ENCODE peak calls at places on chromosomes 6 and 20, in five cellular contexts. A, J, Z, G and K are unnamed samples.

GRCh38 chr6:34982424-34982852 is 93.4 kb downstream of the ANKS1A start:
- DNase-seq in A (no peak), G (no peak), J (no peak), Z (peak; percentile 21), K (no peak)

GRCh38 chr6:71038966-71039365 is 82.1 kb upstream of the B3GAT2 start:
- DNase-seq in G (no peak), J (no peak), Z (no peak), A (no peak), K (no peak)

GRCh38 chr6:2971420-2972218 is at the start of gene SERPINB6:
- DNase-seq in A (peak; percentile 73), G (peak; percentile 31), Z (peak; percentile 71), J (peak; percentile 90), K (no peak)

GRCh38 chr20:19692685-19693119 is 65.4 kb upstream of the RIN2 start:
- DNase-seq in G (peak; percentile 23), J (peak; percentile 64), A (peak; percentile 70), Z (peak; percentile 22), K (peak; percentile 29)

GRCh38 chr6:168136001-168136400 is 57.0 kb upstream of the FRMD1 start:
- DNase-seq in J (no peak), G (no peak), Z (no peak), A (no peak), K (no peak)

GRCh38 chr6:30325873-30326445 is 768 bp upstream of the TRIM39 start:
- DNase-seq in J (peak; percentile 39), G (no peak), A (no peak), Z (no peak), K (no peak)

GRCh38 chr6:45488884-45489283 is 111.2 kb upstream of the SUPT3H start:
- DNase-seq in A (no peak), Z (no peak), J (no peak), G (no peak), K (no peak)

GRCh38 chr20:18712116-18712515 is 101.5 kb upstream of the SCP2D1 start:
- DNase-seq in A (no peak), G (no peak), Z (peak; percentile 8), J (no peak), K (no peak)

GRCh38 chr6:92806254-92806653 is 613.1 kb downstream of the EPHA7 start:
- DNase-seq in Z (no peak), J (no peak), G (no peak), A (no peak), K (no peak)

GRCh38 chr20:33711446-33711738 is 8.7 kb downstream of the PXMP4 start:
- DNase-seq in A (no peak), J (no peak), G (no peak), Z (no peak), K (no peak)

GRCh38 chr6:128657181-128657580 is 136.8 kb upstream of the PTPRK start:
- DNase-seq in A (no peak), Z (peak; percentile 49), G (no peak), J (no peak), K (no peak)

GRCh38 chr6:137928286-137928685 is 61.2 kb downstream of the TNFAIP3 start:
- DNase-seq in Z (no peak), J (no peak), A (no peak), G (no peak), K (no peak)

GRCh38 chr6:113495521-113495920 is 361.6 kb upstream of the MARCKS start:
- DNase-seq in A (no peak), Z (peak; percentile 87), G (no peak), J (no peak), K (no peak)

GRCh38 chr6:35048031-35048613 is 93.0 kb downstream of the TCP11 start:
- DNase-seq in G (no peak), A (no peak), J (peak; percentile 48), Z (no peak), K (no peak)

GRCh38 chr20:18138639-18139583 is 1.2 kb downstream of the KAT14 start:
- DNase-seq in G (no peak), Z (no peak), A (no peak), J (no peak), K (no peak)

DNA sequence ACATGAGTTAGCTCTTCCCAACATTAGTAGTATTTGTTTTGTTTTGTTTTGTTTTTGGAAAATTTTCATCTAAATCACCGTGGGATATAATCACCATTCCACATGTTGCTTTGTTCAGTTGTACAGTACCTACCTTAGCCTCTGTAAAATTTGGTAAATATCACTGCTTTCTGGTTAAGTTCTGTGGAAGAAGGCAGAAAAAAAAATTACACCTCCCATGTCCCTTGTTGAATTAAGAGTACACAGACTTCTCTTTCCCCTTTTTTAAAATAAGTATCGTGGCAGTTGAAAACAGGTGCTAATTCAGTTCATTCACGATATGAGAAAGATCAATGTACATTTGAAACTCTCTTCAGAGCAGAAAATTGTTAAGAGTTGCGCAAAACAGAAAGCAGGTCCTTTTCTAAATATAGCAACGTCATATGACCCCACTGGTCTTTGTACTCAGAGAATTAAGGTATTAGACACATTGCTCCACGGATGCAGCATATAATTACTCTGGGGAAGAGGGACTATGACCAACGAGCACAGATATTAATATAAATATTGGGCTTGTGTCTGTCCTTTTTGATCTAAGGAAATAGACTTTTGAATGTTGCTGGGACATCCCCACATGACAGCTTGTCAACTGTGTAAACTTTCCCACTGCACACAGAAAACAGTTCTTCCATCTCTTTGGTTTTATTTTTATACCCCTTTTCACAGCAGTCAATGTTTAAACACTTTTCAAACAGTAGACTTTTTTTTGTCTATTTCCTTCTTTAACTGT is 58.6 kb upstream of the ZNF217 start:
- DNase-seq in Z (peak; percentile 28), G (no peak), J (no peak), A (no peak), K (no peak)
- TF ChIP-seq POLR2A in Z (no peak), G (peak; percentile 35), J (no peak), A (no peak), K (peak; percentile 23)

GRCh38 chr6:1390071-1390804 is 862 bp downstream of the FOXF2 start:
- DNase-seq in J (no peak), Z (peak; percentile 70), G (no peak), A (no peak), K (no peak)

GRCh38 chr6:1389791-1390070 is 355 bp downstream of the FOXF2 start:
- DNase-seq in Z (no peak), G (no peak), J (no peak), A (no peak), K (no peak)

GRCh38 chr6:1388081-1388926 is 1.1 kb upstream of the FOXF2 start:
- DNase-seq in J (no peak), A (no peak), G (no peak), Z (peak; percentile 53), K (no peak)

GRCh38 chr6:1387632-1388031 is 1.7 kb upstream of the FOXF2 start:
- DNase-seq in J (no peak), G (no peak), A (no peak), Z (no peak), K (no peak)

DNA sequence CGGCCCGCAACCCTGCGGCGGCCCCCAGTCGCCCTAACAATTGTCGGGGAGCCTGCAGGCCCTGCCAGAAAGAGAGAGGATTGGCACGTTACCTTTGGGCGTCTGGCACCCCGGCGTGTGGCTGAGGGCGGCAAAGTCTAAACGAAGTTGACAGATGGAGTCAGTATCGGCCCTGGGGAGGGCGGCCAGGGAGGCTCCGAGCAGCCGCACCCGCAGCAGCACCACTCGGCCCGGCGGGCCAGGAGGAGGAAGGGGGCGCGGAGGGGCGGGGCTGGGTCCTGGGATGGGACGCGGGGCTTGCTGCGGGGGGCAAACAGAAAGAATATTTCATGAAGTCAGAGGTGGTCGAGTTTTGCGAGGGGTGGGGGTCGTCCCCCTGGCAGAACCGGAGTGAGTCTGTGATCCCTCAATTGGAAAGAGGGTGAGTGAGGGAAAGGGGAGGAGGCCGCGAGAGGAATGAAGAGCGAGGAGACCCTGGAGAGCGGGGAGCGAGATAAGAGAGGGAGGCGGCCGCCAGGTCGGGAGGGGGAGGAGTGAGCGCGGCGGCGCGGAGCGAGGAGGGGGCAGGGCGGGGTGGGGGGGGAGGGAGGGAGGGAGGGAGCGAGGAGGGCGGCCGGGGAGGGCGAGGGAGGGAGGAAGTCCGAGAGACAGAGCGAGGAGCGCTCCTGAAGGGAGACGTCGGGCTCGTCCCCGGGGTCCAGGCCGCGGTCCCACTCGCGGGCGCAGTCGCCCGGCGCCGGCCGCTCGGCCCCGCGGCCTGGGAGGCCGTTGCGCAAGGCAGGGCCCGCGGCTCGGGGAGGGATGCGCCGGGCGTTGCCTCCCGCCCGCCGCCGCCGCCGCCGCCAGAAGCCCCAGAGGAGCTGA is at the start of gene FOXF2:
- DNase-seq in Z (no peak), A (no peak), G (no peak), J (no peak), K (no peak)
- TF ChIP-seq POLR2A in Z (no peak), A (no peak), G (no peak), J (no peak), K (no peak)

GRCh38 chr6:119347466-119348307 is 1.9 kb downstream of the MAN1A1 start:
- DNase-seq in Z (peak; percentile 23), A (no peak), J (peak; percentile 34), G (peak; percentile 21), K (no peak)
- TF ChIP-seq POLR2A in Z (no peak), A (no peak), J (no peak), G (no peak), K (peak; percentile 84)

GRCh38 chr6:72622094-72622540 is 253 bp downstream of the KCNQ5 start:
- DNase-seq in Z (peak; percentile 24), J (no peak), G (peak; percentile 39), A (no peak), K (no peak)
- TF ChIP-seq POLR2A in Z (no peak), J (no peak), G (peak; percentile 21), A (no peak), K (no peak)

DNA sequence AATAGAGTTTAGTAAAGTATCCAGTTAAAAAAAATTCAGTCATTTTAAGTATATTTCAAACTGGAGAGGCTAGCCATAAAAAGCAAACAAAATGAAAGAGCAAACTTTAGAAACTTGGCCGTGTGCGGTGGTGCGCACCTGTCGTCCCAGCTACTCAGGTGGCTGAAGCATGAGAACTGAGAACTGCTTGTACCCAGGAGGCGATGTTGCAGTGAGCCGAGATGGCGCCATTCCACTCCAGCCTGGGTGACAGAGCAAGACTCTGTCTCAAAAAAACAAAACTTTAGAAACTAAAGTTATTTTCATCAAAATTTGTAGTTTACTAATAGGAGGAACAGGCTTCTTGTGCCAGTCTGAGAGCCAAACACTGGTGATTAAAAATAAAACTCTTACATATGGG is 100.2 kb upstream of the POPDC3 start:
- DNase-seq in A (no peak), G (no peak), J (no peak), Z (no peak), K (no peak)
- TF ChIP-seq POLR2A in A (no peak), G (no peak), J (no peak), Z (no peak), K (no peak)